ENCODE peak calls at places on chromosome 3, in four cellular contexts. One of them, this sample, is unnamed.

GRCh38 chr3:140131895-140132294 is 196.9 kb downstream of the CLSTN2 start:
- DNase-seq in AG10803: no peak
- DNase-seq in cardiac fibroblast: no peak
- DNase-seq in cardiac muscle cell: no peak
- DNase-seq in this sample: no peak

GRCh38 chr3:192919895-192920294 is 2.2 kb upstream of the MB21D2 start:
- DNase-seq in AG10803: no peak
- DNase-seq in cardiac muscle cell: no peak
- DNase-seq in cardiac fibroblast: no peak
- DNase-seq in this sample: no peak

GRCh38 chr3:73094951-73095350 is 33.5 kb downstream of the EBLN2 start:
- DNase-seq in AG10803: no peak
- DNase-seq in cardiac fibroblast: no peak
- DNase-seq in cardiac muscle cell: peak; percentile 48
- DNase-seq in this sample: peak; percentile 22

GRCh38 chr3:128151758-128152274 is 1.5 kb upstream of the EEFSEC start:
- DNase-seq in cardiac muscle cell: no peak
- DNase-seq in cardiac fibroblast: no peak
- DNase-seq in AG10803: no peak
- DNase-seq in this sample: no peak

GRCh38 chr3:5442786-5443138 is 255.3 kb downstream of the EDEM1 start:
- DNase-seq in cardiac muscle cell: no peak
- DNase-seq in cardiac fibroblast: no peak
- DNase-seq in AG10803: no peak
- DNase-seq in this sample: no peak

GRCh38 chr3:79973917-79974595 is 206.3 kb upstream of the ROBO1 start:
- DNase-seq in AG10803: no peak
- DNase-seq in cardiac muscle cell: peak; percentile 8
- DNase-seq in cardiac fibroblast: peak; percentile 31
- DNase-seq in this sample: no peak

GRCh38 chr3:16316847-16317560 is 52.0 kb downstream of the OXNAD1 start:
- DNase-seq in cardiac fibroblast: no peak
- DNase-seq in AG10803: no peak
- DNase-seq in cardiac muscle cell: no peak
- DNase-seq in this sample: no peak

GRCh38 chr3:119700269-119700919 is 2.4 kb upstream of the CFAP91 start:
- DNase-seq in AG10803: peak; percentile 13
- DNase-seq in cardiac fibroblast: peak; percentile 80
- DNase-seq in cardiac muscle cell: peak; percentile 11
- DNase-seq in this sample: no peak

GRCh38 chr3:143123353-143123974 is 3.9 kb downstream of the CHST2 start:
- DNase-seq in cardiac muscle cell: no peak
- DNase-seq in cardiac fibroblast: no peak
- DNase-seq in AG10803: no peak
- DNase-seq in this sample: no peak

GRCh38 chr3:52843116-52843865 is 8.5 kb upstream of the MUSTN1 start:
- DNase-seq in AG10803: no peak
- DNase-seq in cardiac fibroblast: no peak
- DNase-seq in cardiac muscle cell: no peak
- DNase-seq in this sample: no peak

GRCh38 chr3:161415506-161416231 is 44.4 kb upstream of the SPTSSB start:
- DNase-seq in cardiac muscle cell: peak; percentile 86
- DNase-seq in cardiac fibroblast: peak; percentile 94
- DNase-seq in AG10803: peak; percentile 70
- DNase-seq in this sample: no peak

GRCh38 chr3:136283627-136284026 is 33.5 kb downstream of the PCCB start:
- DNase-seq in cardiac fibroblast: no peak
- DNase-seq in cardiac muscle cell: peak; percentile 25
- DNase-seq in AG10803: no peak
- DNase-seq in this sample: no peak

GRCh38 chr3:169562988-169563774 is 100.3 kb downstream of the MECOM start:
- DNase-seq in cardiac fibroblast: peak; percentile 8
- DNase-seq in cardiac muscle cell: peak; percentile 21
- DNase-seq in AG10803: no peak
- DNase-seq in this sample: no peak

GRCh38 chr3:18556503-18556902 is 131.4 kb upstream of the SATB1 start:
- DNase-seq in cardiac fibroblast: no peak
- DNase-seq in AG10803: no peak
- DNase-seq in cardiac muscle cell: peak; percentile 6
- DNase-seq in this sample: no peak

GRCh38 chr3:111848778-111849177 is 10.3 kb upstream of the PHLDB2 start:
- DNase-seq in cardiac fibroblast: no peak
- DNase-seq in AG10803: no peak
- DNase-seq in cardiac muscle cell: no peak
- DNase-seq in this sample: no peak

GRCh38 chr3:128560768-128561167 is 67.8 kb upstream of the GATA2 start:
- DNase-seq in cardiac fibroblast: no peak
- DNase-seq in cardiac muscle cell: no peak
- DNase-seq in AG10803: no peak
- DNase-seq in this sample: no peak

GRCh38 chr3:106458952-106459351 is 590.1 kb upstream of the CBLB start:
- DNase-seq in cardiac fibroblast: no peak
- DNase-seq in cardiac muscle cell: no peak
- DNase-seq in AG10803: no peak
- DNase-seq in this sample: no peak

GRCh38 chr3:125416235-125416634 is 41.1 kb upstream of the ZNF148 start:
- DNase-seq in cardiac muscle cell: no peak
- DNase-seq in cardiac fibroblast: no peak
- DNase-seq in AG10803: no peak
- DNase-seq in this sample: no peak

GRCh38 chr3:45796902-45797637 is 734 bp upstream of the SLC6A20 start:
- DNase-seq in cardiac muscle cell: no peak
- DNase-seq in cardiac fibroblast: no peak
- DNase-seq in AG10803: no peak
- DNase-seq in this sample: no peak

GRCh38 chr3:41198526-41198925 is 779 bp upstream of the CTNNB1 start:
- DNase-seq in cardiac muscle cell: peak; percentile 39
- DNase-seq in AG10803: peak; percentile 13
- DNase-seq in cardiac fibroblast: peak; percentile 24
- DNase-seq in this sample: peak; percentile 34

GRCh38 chr3:173502983-173503568 is 105.5 kb downstream of the NLGN1 start:
- DNase-seq in AG10803: peak; percentile 50
- DNase-seq in cardiac fibroblast: peak; percentile 68
- DNase-seq in cardiac muscle cell: peak; percentile 54
- DNase-seq in this sample: no peak

GRCh38 chr3:46516521-46516920 is 18.7 kb downstream of the RTP3 start:
- DNase-seq in AG10803: no peak
- DNase-seq in cardiac fibroblast: peak; percentile 5
- DNase-seq in cardiac muscle cell: peak; percentile 6
- DNase-seq in this sample: no peak

GRCh38 chr3:35900079-35900478 is 260.8 kb downstream of the ARPP21 start:
- DNase-seq in cardiac fibroblast: no peak
- DNase-seq in AG10803: no peak
- DNase-seq in cardiac muscle cell: no peak
- DNase-seq in this sample: no peak

GRCh38 chr3:192571197-192571791 is 156.0 kb downstream of the FGF12 start:
- DNase-seq in cardiac muscle cell: peak; percentile 53
- DNase-seq in AG10803: peak; percentile 40
- DNase-seq in cardiac fibroblast: peak; percentile 63
- DNase-seq in this sample: no peak

GRCh38 chr3:48974076-48974864 is 15.8 kb upstream of the P4HTM start:
- DNase-seq in AG10803: no peak
- DNase-seq in cardiac muscle cell: no peak
- DNase-seq in cardiac fibroblast: no peak
- DNase-seq in this sample: no peak

GRCh38 chr3:36408146-36408545 is 27.8 kb downstream of the STAC start:
- DNase-seq in cardiac muscle cell: peak; percentile 2
- DNase-seq in AG10803: no peak
- DNase-seq in cardiac fibroblast: peak; percentile 5
- DNase-seq in this sample: no peak

GRCh38 chr3:15345051-15345607 is 12.7 kb upstream of the SH3BP5 start:
- DNase-seq in AG10803: no peak
- DNase-seq in cardiac fibroblast: no peak
- DNase-seq in cardiac muscle cell: no peak
- DNase-seq in this sample: peak; percentile 46

GRCh38 chr3:195133462-195133861 is 137.5 kb downstream of the XXYLT1 start:
- DNase-seq in cardiac muscle cell: peak; percentile 78
- DNase-seq in AG10803: peak; percentile 94
- DNase-seq in cardiac fibroblast: peak; percentile 87
- DNase-seq in this sample: no peak

GRCh38 chr3:135970500-135971116 is 5.1 kb downstream of the PPP2R3A start:
- DNase-seq in cardiac muscle cell: peak; percentile 13
- DNase-seq in cardiac fibroblast: peak; percentile 45
- DNase-seq in AG10803: peak; percentile 40
- DNase-seq in this sample: no peak

GRCh38 chr3:180496995-180497394 is 105.0 kb upstream of the TTC14 start:
- DNase-seq in AG10803: no peak
- DNase-seq in cardiac fibroblast: no peak
- DNase-seq in cardiac muscle cell: no peak
- DNase-seq in this sample: no peak

GRCh38 chr3:48215019-48215418 is 8.3 kb upstream of the CAMP start:
- DNase-seq in AG10803: no peak
- DNase-seq in cardiac muscle cell: peak; percentile 31
- DNase-seq in cardiac fibroblast: no peak
- DNase-seq in this sample: no peak

GRCh38 chr3:182258538-182259177 is 534.6 kb upstream of the ATP11B start:
- DNase-seq in AG10803: peak; percentile 30
- DNase-seq in cardiac muscle cell: peak; percentile 55
- DNase-seq in cardiac fibroblast: peak; percentile 40
- DNase-seq in this sample: no peak
- TF ChIP-seq CTCF in AG10803: peak; percentile 57
- TF ChIP-seq CTCF in cardiac muscle cell: peak; percentile 55
- TF ChIP-seq CTCF in cardiac fibroblast: peak; percentile 33
- TF ChIP-seq CTCF in this sample: peak; percentile 24

GRCh38 chr3:126530171-126531050 is 6.5 kb downstream of the CHST13 start:
- DNase-seq in AG10803: no peak
- DNase-seq in cardiac fibroblast: no peak
- DNase-seq in cardiac muscle cell: no peak
- DNase-seq in this sample: peak; percentile 13
- TF ChIP-seq CTCF in AG10803: no peak
- TF ChIP-seq CTCF in cardiac fibroblast: no peak
- TF ChIP-seq CTCF in cardiac muscle cell: no peak
- TF ChIP-seq CTCF in this sample: no peak

DNA sequence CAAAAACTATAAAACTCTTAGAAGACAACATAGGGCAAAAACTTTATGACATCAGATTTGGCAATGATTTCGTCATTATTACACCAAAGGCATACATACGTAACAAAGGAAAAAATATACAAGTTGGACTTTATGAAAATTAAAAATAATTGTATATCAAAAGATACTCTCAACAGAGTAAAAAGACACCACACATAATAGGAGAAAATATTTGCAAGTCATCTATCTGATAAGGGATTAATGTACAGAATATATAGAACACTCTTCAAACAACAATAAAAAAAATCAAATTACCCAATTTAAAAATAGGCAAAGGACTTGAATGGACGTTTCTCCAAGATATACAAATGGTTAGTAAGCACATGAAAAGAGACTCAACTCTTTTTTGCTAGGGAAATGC is 77.5 kb downstream of the RPL39L start:
- DNase-seq in AG10803: no peak
- DNase-seq in cardiac muscle cell: no peak
- DNase-seq in cardiac fibroblast: no peak
- DNase-seq in this sample: no peak
- TF ChIP-seq CTCF in AG10803: no peak
- TF ChIP-seq CTCF in cardiac muscle cell: no peak
- TF ChIP-seq CTCF in cardiac fibroblast: no peak
- TF ChIP-seq CTCF in this sample: no peak

GRCh38 chr3:23832523-23832922 is 26.8 kb downstream of the UBE2E1 start:
- DNase-seq in AG10803: no peak
- DNase-seq in cardiac muscle cell: no peak
- DNase-seq in cardiac fibroblast: no peak
- DNase-seq in this sample: no peak

GRCh38 chr3:23835087-23835486 is 29.3 kb downstream of the UBE2E1 start:
- DNase-seq in cardiac muscle cell: no peak
- DNase-seq in AG10803: no peak
- DNase-seq in cardiac fibroblast: no peak
- DNase-seq in this sample: no peak

GRCh38 chr3:23836536-23837230 is 30.9 kb downstream of the UBE2E1 start:
- DNase-seq in cardiac fibroblast: no peak
- DNase-seq in cardiac muscle cell: no peak
- DNase-seq in AG10803: no peak
- DNase-seq in this sample: no peak

GRCh38 chr3:23835807-23836206 is 30.1 kb downstream of the UBE2E1 start:
- DNase-seq in AG10803: no peak
- DNase-seq in cardiac fibroblast: no peak
- DNase-seq in cardiac muscle cell: no peak
- DNase-seq in this sample: no peak

DNA sequence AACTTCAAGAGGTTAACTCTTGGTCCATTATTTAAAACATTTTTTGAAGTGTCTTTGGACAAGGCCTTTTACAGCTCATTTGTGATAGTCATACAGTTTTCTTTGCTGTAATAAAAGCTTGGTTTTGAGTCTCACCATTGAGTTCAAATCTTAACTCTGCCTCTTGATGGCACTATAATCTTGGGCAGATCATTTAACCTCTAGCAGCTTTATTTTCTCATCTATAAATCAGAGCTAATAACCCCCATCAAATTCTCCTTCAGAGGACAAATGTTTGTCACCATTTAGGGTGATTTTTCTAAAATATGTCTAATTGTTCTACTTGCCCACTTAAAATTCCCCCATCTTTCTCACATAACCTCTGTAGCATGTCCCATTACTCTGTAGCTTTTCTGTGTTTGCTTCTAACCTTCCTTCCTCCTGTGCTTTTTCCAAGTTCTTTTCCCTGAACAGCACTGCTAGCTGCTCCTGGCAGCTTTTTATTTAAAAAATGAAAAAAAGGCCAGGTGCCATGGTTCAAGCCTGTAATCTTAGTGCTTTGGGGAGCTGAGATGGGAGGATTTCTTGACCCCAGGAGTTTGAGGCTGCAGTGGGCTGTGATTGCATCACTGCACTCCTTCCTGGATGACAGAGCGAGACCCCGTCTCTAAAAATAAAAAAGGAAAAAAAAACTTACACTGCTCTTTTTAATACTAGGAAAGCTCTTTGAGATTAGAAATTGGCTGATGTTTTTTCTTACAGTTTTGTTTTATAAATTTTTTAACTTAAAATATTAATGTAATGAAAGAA is 28.5 kb downstream of the UBE2E1 start:
- DNase-seq in AG10803: no peak
- DNase-seq in cardiac muscle cell: no peak
- DNase-seq in cardiac fibroblast: peak; percentile 36
- DNase-seq in this sample: no peak
- TF ChIP-seq CTCF in AG10803: peak; percentile 35
- TF ChIP-seq CTCF in cardiac muscle cell: no peak
- TF ChIP-seq CTCF in cardiac fibroblast: peak; percentile 12
- TF ChIP-seq CTCF in this sample: no peak

DNA sequence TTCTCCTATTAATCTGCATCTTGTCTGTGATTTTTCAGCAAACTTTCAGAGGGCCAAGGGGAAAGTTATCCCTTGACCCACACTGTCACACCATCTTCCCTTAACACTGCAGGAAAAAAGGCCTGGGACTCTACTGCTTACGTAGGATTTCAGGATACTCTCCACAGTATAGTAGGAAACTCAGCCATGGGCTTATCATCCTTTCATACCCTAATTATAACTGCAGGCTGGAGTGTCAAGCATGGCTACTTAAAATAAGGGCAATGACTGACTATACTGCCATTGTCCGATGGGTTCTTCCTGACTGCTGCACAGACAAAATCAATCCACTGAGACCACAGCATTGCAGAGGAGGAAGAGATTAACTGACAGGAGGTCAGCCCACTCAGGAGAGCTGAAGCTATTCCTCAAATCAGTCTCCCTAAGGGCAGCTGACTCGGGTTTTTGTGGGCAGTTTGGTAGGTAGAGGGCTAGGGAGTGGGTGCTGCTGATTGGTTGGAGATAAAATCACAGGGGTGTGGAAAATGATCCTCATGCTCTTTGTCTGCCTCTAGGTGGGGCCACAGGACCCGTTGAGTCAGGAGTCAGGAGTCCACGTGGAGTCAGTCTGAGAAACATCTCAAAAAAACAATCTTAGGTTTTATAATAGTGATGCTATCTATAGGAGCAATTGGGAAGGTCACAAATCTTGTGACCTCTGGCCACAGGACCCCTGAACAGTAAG is 118.2 kb upstream of the STRIT1 start:
- DNase-seq in cardiac fibroblast: no peak
- DNase-seq in cardiac muscle cell: no peak
- DNase-seq in AG10803: no peak
- DNase-seq in this sample: no peak
- TF ChIP-seq CTCF in cardiac fibroblast: no peak
- TF ChIP-seq CTCF in cardiac muscle cell: no peak
- TF ChIP-seq CTCF in AG10803: no peak
- TF ChIP-seq CTCF in this sample: no peak